ENCODE peak calls at places on chromosomes 6 and 20, in five cellular contexts. F is AG09309, A is GM12865, J is H7, M is uterus. N is an unnamed sample.

GRCh38 chr6:7185561-7185960 is 77.8 kb downstream of the RREB1 start:
- DNase-seq in F (no peak), A (no peak), J (no peak), M (no peak), N (no peak)

GRCh38 chr20:6123650-6124014 is 802 bp upstream of the FERMT1 start:
- DNase-seq in F (no peak), A (no peak), J (no peak), M (no peak), N (no peak)

GRCh38 chr6:169723200-169723909 is 945 bp downstream of the PHF10 start:
- DNase-seq in F (no peak), A (peak), J (peak), M (peak), N (no peak)

GRCh38 chr6:168121308-168121665 is 42.3 kb upstream of the FRMD1 start:
- DNase-seq in F (no peak), A (no peak), J (no peak), M (no peak), N (no peak)

GRCh38 chr6:56292505-56293181 is 45.3 kb upstream of the COL21A1 start:
- DNase-seq in F (peak), A (peak), J (peak), M (no peak), N (peak)

GRCh38 chr20:19995220-19995863 is 21.8 kb upstream of the NAA20 start:
- DNase-seq in F (no peak), A (peak), J (peak), M (no peak), N (no peak)

GRCh38 chr20:47551841-47552240 is 50.2 kb downstream of the NCOA3 start:
- DNase-seq in F (no peak), A (no peak), J (no peak), M (no peak), N (no peak)

GRCh38 chr20:52482049-52482448 is 290.5 kb upstream of the ZFP64 start:
- DNase-seq in F (no peak), A (no peak), J (no peak), M (no peak), N (no peak)

GRCh38 chr6:2881358-2881885 is 21.7 kb downstream of the SERPINB9 start:
- DNase-seq in F (no peak), A (peak), J (no peak), M (no peak), N (no peak)

DNA sequence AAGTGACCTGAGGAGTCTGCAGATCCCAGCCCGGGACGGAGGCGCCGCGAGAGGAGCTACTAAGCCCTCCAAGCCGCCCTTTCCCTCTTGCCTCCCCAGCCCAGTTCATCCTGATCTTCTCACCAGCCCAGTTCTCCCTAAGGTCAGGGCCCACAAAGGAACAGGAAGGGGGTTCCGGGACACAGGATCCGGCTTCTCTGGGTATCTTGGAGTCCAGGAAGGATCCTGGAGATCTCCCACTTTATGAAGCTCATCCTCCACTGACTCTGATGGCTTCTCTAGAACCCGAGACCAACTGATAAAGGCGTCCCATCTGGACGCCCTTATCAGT is 36.9 kb upstream of the HLA-C start:
- DNase-seq in F (no peak), A (no peak), J (no peak), M (no peak), N (no peak)
- H3K4me3 ChIP-seq in F (no peak), A (peak), J (peak), M (no peak), N (no peak)

DNA sequence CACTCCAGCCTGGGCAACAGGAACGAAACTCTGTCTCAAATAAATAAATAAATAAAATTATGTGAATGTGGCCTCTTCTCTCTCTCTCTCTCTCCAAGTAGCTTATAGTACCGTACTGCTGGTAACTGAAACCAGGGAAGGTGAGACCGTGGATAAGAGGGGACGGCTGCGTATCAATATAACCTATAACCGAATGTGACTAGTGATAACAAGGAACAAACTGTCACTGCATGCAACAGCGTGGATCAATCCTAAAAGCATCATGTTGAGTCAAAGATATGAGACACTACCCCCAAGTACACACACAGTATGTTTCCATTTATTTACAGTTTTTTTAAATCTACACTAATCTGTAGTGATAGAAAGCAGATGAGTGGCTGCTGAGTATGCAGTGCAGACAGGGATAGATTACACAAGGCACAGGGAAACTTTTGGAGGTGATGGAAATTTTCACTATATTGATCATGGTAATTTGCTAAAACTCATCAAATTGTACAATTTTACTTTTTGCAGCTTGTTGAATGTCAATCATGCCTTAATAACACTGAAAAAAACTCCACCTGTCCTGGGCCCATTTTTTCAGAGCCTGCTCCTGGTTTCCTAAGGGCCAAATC is 121.4 kb upstream of the ARMC2 start:
- DNase-seq in F (no peak), A (no peak), J (no peak), M (no peak), N (no peak)
- H3K4me3 ChIP-seq in F (no peak), A (no peak), J (no peak), M (no peak), N (no peak)

GRCh38 chr6:127570739-127571389 is 6.1 kb upstream of the C6orf58 start:
- DNase-seq in F (no peak), A (peak), J (no peak), M (no peak), N (no peak)
- H3K4me3 ChIP-seq in F (no peak), A (no peak), J (no peak), M (no peak), N (no peak)

DNA sequence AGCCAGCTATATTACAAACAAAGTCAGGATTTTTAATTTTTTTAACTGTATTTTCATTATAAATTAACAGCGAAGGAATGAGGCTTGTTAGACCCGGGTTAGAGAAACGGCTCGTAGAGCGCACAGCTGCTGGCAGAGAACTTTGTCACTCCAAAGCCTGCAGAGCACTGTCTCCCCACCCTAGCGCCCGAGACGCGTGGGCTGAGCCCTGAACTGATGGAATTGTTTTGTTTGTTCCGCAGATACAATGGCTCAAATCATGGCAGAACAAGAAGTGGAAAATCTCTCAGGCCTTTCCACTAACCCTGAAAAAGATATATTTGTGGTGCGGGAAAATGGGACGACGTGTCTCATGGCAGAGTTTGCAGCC is 806 bp downstream of the LAMP5 start:
- DNase-seq in F (no peak), A (no peak), J (peak), M (no peak), N (no peak)
- H3K4me3 ChIP-seq in F (no peak), A (peak), J (peak), M (no peak), N (no peak)

DNA sequence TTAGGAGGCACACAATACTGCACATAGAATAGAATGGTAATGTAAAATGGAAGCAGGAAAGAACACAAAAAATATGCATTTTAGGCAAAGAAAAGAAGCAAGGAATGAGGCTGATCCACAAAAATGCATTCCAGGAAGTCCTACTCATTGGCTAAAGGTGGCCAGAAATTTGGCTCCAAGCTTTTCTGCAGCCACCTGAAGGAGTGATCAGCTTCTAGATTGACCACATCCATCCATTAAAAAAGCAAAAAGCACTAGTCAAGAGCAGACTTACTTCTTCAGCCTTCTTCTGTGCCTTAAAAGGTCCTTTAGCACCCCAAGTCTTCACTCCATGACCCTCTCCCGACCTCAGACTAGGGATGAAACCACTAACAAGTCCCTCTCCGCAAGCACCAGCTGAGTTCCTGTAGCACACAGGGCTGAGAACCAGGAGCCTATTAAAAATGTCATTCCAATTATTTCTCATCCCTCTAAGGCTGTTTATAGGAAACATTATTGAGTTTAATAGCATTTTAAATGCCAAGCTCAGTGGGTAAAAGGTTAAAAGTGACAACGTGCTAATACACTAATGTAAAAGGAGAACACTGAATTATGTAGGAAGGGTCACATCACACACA is 36.5 kb downstream of the TRAM2 start:
- DNase-seq in F (peak), A (no peak), J (no peak), M (no peak), N (no peak)
- H3K4me3 ChIP-seq in F (no peak), A (no peak), J (no peak), M (no peak), N (no peak)

GRCh38 chr6:152338335-152339125 is 298.6 kb downstream of the SYNE1 start:
- DNase-seq in F (no peak), A (peak), J (peak), M (peak), N (no peak)
- H3K4me3 ChIP-seq in F (no peak), A (no peak), J (no peak), M (no peak), N (no peak)

N was measured in skeletal muscle cell.